ENCODE peak calls at places on chromosomes 13 and 19, in eight cellular contexts. One of them, this sample, is unnamed. For H3K36me3, the result is how much of the 10 kb centered on the place peaks cover.

GRCh38 chr13:31775686-31776085 is 36.4 kb downstream of the RXFP2 start:
- DNase-seq in tibial artery: peak
- DNase-seq in aorta: peak
- DNase-seq in adipocyte: no peak
- DNase-seq in heart right ventricle: peak
- DNase-seq in neuronal stem cell: no peak
- DNase-seq in astrocyte: peak
- DNase-seq in GM06990: no peak
- DNase-seq in this sample: peak

GRCh38 chr13:34913040-34913439 is 29.0 kb upstream of the NBEA start:
- DNase-seq in tibial artery: no peak
- DNase-seq in aorta: no peak
- DNase-seq in adipocyte: peak
- DNase-seq in heart right ventricle: no peak
- DNase-seq in neuronal stem cell: peak
- DNase-seq in astrocyte: no peak
- DNase-seq in GM06990: no peak
- DNase-seq in this sample: peak

GRCh38 chr19:46372901-46373572 is 26.1 kb downstream of the PPP5C start:
- DNase-seq in tibial artery: peak
- DNase-seq in aorta: no peak
- DNase-seq in adipocyte: peak
- DNase-seq in heart right ventricle: no peak
- DNase-seq in neuronal stem cell: peak
- DNase-seq in astrocyte: peak
- DNase-seq in GM06990: no peak
- DNase-seq in this sample: peak

GRCh38 chr13:107421951-107422350 is 793.4 kb downstream of the LIG4 start:
- DNase-seq in tibial artery: no peak
- DNase-seq in aorta: no peak
- DNase-seq in adipocyte: peak
- DNase-seq in heart right ventricle: no peak
- DNase-seq in neuronal stem cell: no peak
- DNase-seq in astrocyte: peak
- DNase-seq in GM06990: no peak
- DNase-seq in this sample: peak

GRCh38 chr19:38685666-38686529 is 38.4 kb downstream of the ACTN4 start:
- DNase-seq in tibial artery: no peak
- DNase-seq in aorta: no peak
- DNase-seq in adipocyte: peak
- DNase-seq in heart right ventricle: no peak
- DNase-seq in neuronal stem cell: no peak
- DNase-seq in astrocyte: peak
- DNase-seq in GM06990: no peak
- DNase-seq in this sample: peak

GRCh38 chr13:75231235-75231634 is 250.7 kb downstream of the TBC1D4 start:
- DNase-seq in tibial artery: no peak
- DNase-seq in aorta: no peak
- DNase-seq in adipocyte: no peak
- DNase-seq in heart right ventricle: no peak
- DNase-seq in neuronal stem cell: no peak
- DNase-seq in astrocyte: no peak
- DNase-seq in GM06990: no peak
- DNase-seq in this sample: no peak

GRCh38 chr19:29364224-29364726 is 151.3 kb upstream of the UQCRFS1 start:
- DNase-seq in tibial artery: no peak
- DNase-seq in aorta: no peak
- DNase-seq in adipocyte: no peak
- DNase-seq in heart right ventricle: no peak
- DNase-seq in neuronal stem cell: no peak
- DNase-seq in astrocyte: no peak
- DNase-seq in GM06990: no peak
- DNase-seq in this sample: no peak

GRCh38 chr13:106786006-106786579 is 218.2 kb upstream of the ARGLU1 start:
- DNase-seq in tibial artery: no peak
- DNase-seq in aorta: no peak
- DNase-seq in adipocyte: no peak
- DNase-seq in heart right ventricle: no peak
- DNase-seq in neuronal stem cell: no peak
- DNase-seq in astrocyte: no peak
- DNase-seq in GM06990: no peak
- DNase-seq in this sample: no peak

GRCh38 chr13:25686831-25687495 is 315.2 kb downstream of the ATP8A2 start:
- DNase-seq in tibial artery: no peak
- DNase-seq in aorta: no peak
- DNase-seq in adipocyte: no peak
- DNase-seq in heart right ventricle: no peak
- DNase-seq in neuronal stem cell: no peak
- DNase-seq in astrocyte: no peak
- DNase-seq in GM06990: no peak
- DNase-seq in this sample: no peak

GRCh38 chr19:39325778-39326680 is 5.4 kb upstream of the LRFN1 start:
- DNase-seq in tibial artery: peak
- DNase-seq in aorta: peak
- DNase-seq in adipocyte: no peak
- DNase-seq in heart right ventricle: no peak
- DNase-seq in neuronal stem cell: no peak
- DNase-seq in astrocyte: no peak
- DNase-seq in GM06990: no peak
- DNase-seq in this sample: peak

GRCh38 chr19:34232566-34233481 is 21.5 kb upstream of the GARRE1 start:
- DNase-seq in tibial artery: peak
- DNase-seq in aorta: peak
- DNase-seq in adipocyte: peak
- DNase-seq in heart right ventricle: peak
- DNase-seq in neuronal stem cell: no peak
- DNase-seq in astrocyte: peak
- DNase-seq in GM06990: no peak
- DNase-seq in this sample: peak

GRCh38 chr19:18317998-18318800 is 4.7 kb downstream of the LSM4 start:
- DNase-seq in tibial artery: no peak
- DNase-seq in aorta: peak
- DNase-seq in adipocyte: no peak
- DNase-seq in heart right ventricle: peak
- DNase-seq in neuronal stem cell: no peak
- DNase-seq in astrocyte: no peak
- DNase-seq in GM06990: no peak
- DNase-seq in this sample: no peak

GRCh38 chr19:44592451-44592890 is 20.9 kb upstream of the IGSF23 start:
- DNase-seq in tibial artery: no peak
- DNase-seq in aorta: no peak
- DNase-seq in adipocyte: no peak
- DNase-seq in heart right ventricle: no peak
- DNase-seq in neuronal stem cell: no peak
- DNase-seq in astrocyte: peak
- DNase-seq in GM06990: no peak
- DNase-seq in this sample: no peak

GRCh38 chr19:34383599-34383998 is 18.6 kb downstream of the GPI start:
- DNase-seq in tibial artery: no peak
- DNase-seq in aorta: no peak
- DNase-seq in adipocyte: no peak
- DNase-seq in heart right ventricle: no peak
- DNase-seq in neuronal stem cell: no peak
- DNase-seq in astrocyte: no peak
- DNase-seq in GM06990: no peak
- DNase-seq in this sample: no peak

GRCh38 chr19:58020985-58021384 is 12.8 kb upstream of the ZSCAN1 start:
- DNase-seq in tibial artery: no peak
- DNase-seq in aorta: no peak
- DNase-seq in adipocyte: no peak
- DNase-seq in heart right ventricle: no peak
- DNase-seq in neuronal stem cell: no peak
- DNase-seq in astrocyte: no peak
- DNase-seq in GM06990: no peak
- DNase-seq in this sample: no peak

GRCh38 chr13:72435251-72435650 is 292.2 kb downstream of the MZT1 start:
- DNase-seq in tibial artery: no peak
- DNase-seq in aorta: no peak
- DNase-seq in adipocyte: no peak
- DNase-seq in heart right ventricle: no peak
- DNase-seq in neuronal stem cell: no peak
- DNase-seq in astrocyte: no peak
- DNase-seq in GM06990: no peak
- DNase-seq in this sample: no peak

GRCh38 chr13:73872397-73872796 is 261.8 kb downstream of the KLF12 start:
- DNase-seq in tibial artery: no peak
- DNase-seq in aorta: no peak
- DNase-seq in adipocyte: no peak
- DNase-seq in heart right ventricle: no peak
- DNase-seq in neuronal stem cell: no peak
- DNase-seq in astrocyte: no peak
- DNase-seq in GM06990: no peak
- DNase-seq in this sample: no peak

GRCh38 chr19:47004012-47004465 is 15.6 kb upstream of the NPAS1 start:
- DNase-seq in tibial artery: no peak
- DNase-seq in aorta: no peak
- DNase-seq in adipocyte: no peak
- DNase-seq in heart right ventricle: no peak
- DNase-seq in neuronal stem cell: no peak
- DNase-seq in astrocyte: no peak
- DNase-seq in GM06990: no peak
- DNase-seq in this sample: no peak

GRCh38 chr13:76927955-76928354 is 20.4 kb upstream of the ACOD1 start:
- DNase-seq in tibial artery: no peak
- DNase-seq in aorta: no peak
- DNase-seq in adipocyte: no peak
- DNase-seq in heart right ventricle: no peak
- DNase-seq in neuronal stem cell: no peak
- DNase-seq in astrocyte: no peak
- DNase-seq in GM06990: no peak
- DNase-seq in this sample: no peak

GRCh38 chr13:42355118-42355840 is 83.3 kb downstream of the AKAP11 start:
- DNase-seq in tibial artery: no peak
- DNase-seq in aorta: no peak
- DNase-seq in adipocyte: no peak
- DNase-seq in heart right ventricle: no peak
- DNase-seq in neuronal stem cell: no peak
- DNase-seq in astrocyte: no peak
- DNase-seq in GM06990: no peak
- DNase-seq in this sample: no peak

GRCh38 chr13:44837250-44837649 is 152.0 kb downstream of the NUFIP1 start:
- DNase-seq in tibial artery: no peak
- DNase-seq in aorta: no peak
- DNase-seq in adipocyte: peak
- DNase-seq in heart right ventricle: no peak
- DNase-seq in neuronal stem cell: no peak
- DNase-seq in astrocyte: peak
- DNase-seq in GM06990: no peak
- DNase-seq in this sample: no peak

GRCh38 chr19:38263696-38264485 is 482 bp upstream of the SPINT2 start:
- DNase-seq in tibial artery: no peak
- DNase-seq in aorta: peak
- DNase-seq in adipocyte: peak
- DNase-seq in heart right ventricle: no peak
- DNase-seq in neuronal stem cell: no peak
- DNase-seq in astrocyte: peak
- DNase-seq in GM06990: no peak
- DNase-seq in this sample: peak

GRCh38 chr13:39581177-39581576 is 21.8 kb downstream of the LHFPL6 start:
- DNase-seq in tibial artery: no peak
- DNase-seq in aorta: no peak
- DNase-seq in adipocyte: no peak
- DNase-seq in heart right ventricle: no peak
- DNase-seq in neuronal stem cell: no peak
- DNase-seq in astrocyte: no peak
- DNase-seq in GM06990: no peak
- DNase-seq in this sample: no peak
- H3K4me3 ChIP-seq in tibial artery: no peak
- H3K4me3 ChIP-seq in aorta: no peak
- H3K4me3 ChIP-seq in adipocyte: no peak
- H3K4me3 ChIP-seq in heart right ventricle: no peak
- H3K4me3 ChIP-seq in neuronal stem cell: no peak
- H3K4me3 ChIP-seq in astrocyte: no peak
- H3K4me3 ChIP-seq in GM06990: no peak
- H3K4me3 ChIP-seq in this sample: no peak

GRCh38 chr13:110173247-110173818 is 133.6 kb downstream of the COL4A1 start:
- DNase-seq in tibial artery: no peak
- DNase-seq in aorta: no peak
- DNase-seq in adipocyte: no peak
- DNase-seq in heart right ventricle: no peak
- DNase-seq in neuronal stem cell: no peak
- DNase-seq in astrocyte: no peak
- DNase-seq in GM06990: no peak
- DNase-seq in this sample: no peak
- H3K36me3 ChIP-seq in tibial artery: half or more
- H3K36me3 ChIP-seq in aorta: under half
- H3K36me3 ChIP-seq in adipocyte: half or more
- H3K36me3 ChIP-seq in heart right ventricle: half or more
- H3K36me3 ChIP-seq in neuronal stem cell: under half
- H3K36me3 ChIP-seq in astrocyte: half or more
- H3K36me3 ChIP-seq in GM06990: under half
- H3K36me3 ChIP-seq in this sample: half or more

GRCh38 chr19:12596927-12597548 is 13.6 kb downstream of the ZNF490 start:
- DNase-seq in tibial artery: peak
- DNase-seq in aorta: no peak
- DNase-seq in adipocyte: no peak
- DNase-seq in heart right ventricle: no peak
- DNase-seq in neuronal stem cell: no peak
- DNase-seq in astrocyte: no peak
- DNase-seq in GM06990: no peak
- DNase-seq in this sample: no peak
- H3K4me3 ChIP-seq in tibial artery: no peak
- H3K4me3 ChIP-seq in aorta: no peak
- H3K4me3 ChIP-seq in adipocyte: no peak
- H3K4me3 ChIP-seq in heart right ventricle: no peak
- H3K4me3 ChIP-seq in neuronal stem cell: no peak
- H3K4me3 ChIP-seq in astrocyte: no peak
- H3K4me3 ChIP-seq in GM06990: no peak
- H3K4me3 ChIP-seq in this sample: peak

DNA sequence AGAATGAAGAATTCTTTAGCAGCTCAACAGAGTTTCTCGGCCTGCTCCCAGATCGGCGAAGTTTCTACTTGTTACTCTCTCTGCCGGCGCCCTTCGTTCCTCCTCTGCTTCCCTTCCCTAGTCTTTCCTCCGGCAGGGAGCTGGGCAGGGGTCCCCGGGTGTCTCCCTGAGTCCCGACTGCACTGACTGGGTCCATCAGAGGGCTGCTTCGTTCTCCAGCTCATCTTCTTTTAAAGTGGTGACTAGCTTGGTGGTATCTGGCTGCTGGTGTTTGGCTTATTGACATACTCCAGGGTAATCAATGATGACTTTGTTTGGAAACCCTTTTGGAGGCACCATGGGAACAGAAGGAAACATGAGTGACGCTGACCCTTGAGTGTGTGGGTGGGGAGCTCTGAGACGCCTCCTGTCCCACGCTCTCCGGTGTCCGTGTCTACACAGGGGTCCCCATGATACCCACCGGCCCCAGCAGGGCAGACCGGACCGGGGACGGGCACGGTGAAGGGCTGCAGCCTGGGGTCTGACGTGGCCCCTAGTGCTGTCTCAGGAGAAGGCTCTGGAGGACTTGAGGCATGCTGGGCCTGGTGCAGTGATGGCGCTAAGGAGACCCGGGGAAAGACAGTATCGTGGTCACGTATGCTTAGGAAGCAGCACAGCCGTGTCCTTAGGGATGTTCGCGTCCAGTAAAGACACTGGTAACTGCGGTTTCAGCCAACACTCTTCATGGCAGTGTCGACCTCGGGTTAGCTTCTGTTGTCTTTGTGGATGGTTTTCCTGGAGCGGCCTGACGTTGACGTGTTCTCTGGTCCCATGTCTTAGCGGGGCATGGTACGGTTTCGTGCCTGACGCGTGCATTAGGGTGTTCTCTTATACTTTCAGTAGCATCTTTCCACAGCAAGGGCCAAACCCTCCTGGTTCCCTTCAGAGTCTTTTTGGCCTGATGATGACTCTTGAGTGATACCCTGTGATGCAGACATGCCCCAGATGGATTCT is 23.8 kb downstream of the NAXD start:
- DNase-seq in tibial artery: no peak
- DNase-seq in aorta: peak
- DNase-seq in adipocyte: no peak
- DNase-seq in heart right ventricle: no peak
- DNase-seq in neuronal stem cell: no peak
- DNase-seq in astrocyte: no peak
- DNase-seq in GM06990: no peak
- DNase-seq in this sample: no peak
- H3K36me3 ChIP-seq in tibial artery: under half
- H3K36me3 ChIP-seq in aorta: under half
- H3K36me3 ChIP-seq in adipocyte: half or more
- H3K36me3 ChIP-seq in heart right ventricle: half or more
- H3K36me3 ChIP-seq in neuronal stem cell: half or more
- H3K36me3 ChIP-seq in astrocyte: under half
- H3K36me3 ChIP-seq in GM06990: half or more
- H3K36me3 ChIP-seq in this sample: half or more